ENCODE peak calls at places on chromosomes 5 and 9, in ten cellular contexts. T is tibial artery, L is A549, X is hepatocyte, F is choroid plexus epithelial cell, V is cardiac muscle cell, A is mammary epithelial cell, P is fibroblast of mammary gland, K is fibroblast of pulmonary artery, J is IMR-90. E is an unnamed sample.

GRCh38 chr9:127832248-127832647 is 22.2 kb downstream of the ENG start:
- DNase-seq in T (no peak), L (no peak), X (no peak), F (no peak), V (no peak), A (no peak), P (no peak), K (no peak), J (no peak), E (no peak)

GRCh38 chr9:123741214-123741613 is 188.7 kb downstream of the DENND1A start:
- DNase-seq in T (no peak), L (no peak), X (no peak), F (no peak), V (no peak), A (no peak), P (no peak), K (no peak), J (no peak), E (no peak)

GRCh38 chr5:138918680-138919079 is 43.5 kb upstream of the LRRTM2 start:
- DNase-seq in T (no peak), L (no peak), X (no peak), F (no peak), V (no peak), A (no peak), P (no peak), K (no peak), J (no peak), E (no peak)

GRCh38 chr5:6636293-6636692 is 3.1 kb downstream of the SRD5A1 start:
- DNase-seq in T (no peak), L (no peak), X (no peak), F (no peak), V (no peak), A (peak), P (no peak), K (no peak), J (no peak), E (no peak)

GRCh38 chr9:81724242-81724889 is 35.0 kb upstream of the TLE1 start:
- DNase-seq in T (no peak), L (no peak), X (no peak), F (peak), V (no peak), A (no peak), P (no peak), K (peak), J (peak), E (no peak)

GRCh38 chr5:40679998-40680681 is 425 bp downstream of the PTGER4 start:
- DNase-seq in T (peak), L (no peak), X (no peak), F (no peak), V (no peak), A (no peak), P (no peak), K (no peak), J (no peak), E (no peak)

GRCh38 chr5:178551059-178551458 is 39.1 kb downstream of the COL23A1 start:
- DNase-seq in T (no peak), L (peak), X (no peak), F (peak), V (peak), A (no peak), P (peak), K (peak), J (peak), E (no peak)

GRCh38 chr5:43412151-43412550 is at the start of gene CCL28:
- DNase-seq in T (no peak), L (no peak), X (no peak), F (no peak), V (no peak), A (no peak), P (no peak), K (no peak), J (no peak), E (no peak)

GRCh38 chr5:10695055-10695649 is 65.9 kb downstream of the DAP start:
- DNase-seq in T (peak), L (peak), X (peak), F (peak), V (peak), A (peak), P (peak), K (peak), J (peak), E (no peak)

DNA sequence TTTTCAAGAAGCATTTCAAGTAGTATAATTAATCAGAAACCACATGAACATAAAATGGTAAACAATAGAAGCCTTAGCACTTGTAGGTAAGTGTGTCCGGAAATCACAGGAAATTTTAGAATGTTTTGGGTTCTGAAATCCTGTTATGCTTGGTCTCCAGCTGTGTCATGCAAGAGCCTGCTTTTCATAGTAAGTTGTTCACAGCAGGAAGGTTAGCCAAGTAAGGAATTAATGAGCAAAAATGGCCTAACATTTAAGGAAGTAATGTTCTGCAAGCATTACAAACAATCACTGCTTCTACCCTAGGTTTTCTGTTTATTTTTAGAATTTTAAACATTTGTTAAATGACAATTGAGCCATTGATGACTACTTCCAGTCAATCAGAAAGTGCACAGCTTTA is 669.5 kb downstream of the SLCO4C1 start:
- DNase-seq in T (no peak), L (no peak), X (no peak), F (no peak), V (no peak), A (no peak), P (no peak), K (no peak), J (no peak), E (no peak)
- TF ChIP-seq CTCF in T (no peak), L (no peak), X (no peak), F (no peak), V (no peak), A (no peak), P (no peak), K (no peak), J (no peak), E (no peak)

GRCh38 chr5:171315925-171316257 is 6.8 kb downstream of the TLX3 start:
- DNase-seq in T (no peak), L (no peak), X (no peak), F (no peak), V (no peak), A (no peak), P (no peak), K (no peak), J (no peak), E (no peak)
- H3K4me3 ChIP-seq in T (peak), L (no peak), X (no peak), F (no peak), V (no peak), A (no peak), P (no peak), K (no peak), J (no peak), E (no peak)

GRCh38 chr5:141951341-141951781 is 6.6 kb downstream of the PCDH12 start:
- DNase-seq in T (no peak), L (peak), X (no peak), F (peak), V (peak), A (no peak), P (no peak), K (no peak), J (no peak), E (no peak)
- TF ChIP-seq CTCF in T (no peak), L (no peak), X (peak), F (peak), V (peak), A (peak), P (peak), K (peak), J (peak), E (peak)

GRCh38 chr5:34913072-34913471 is 2.2 kb downstream of the RAD1 start:
- DNase-seq in T (no peak), L (no peak), X (no peak), F (peak), V (no peak), A (no peak), P (peak), K (no peak), J (peak), E (no peak)
- H3K4me3 ChIP-seq in T (no peak), L (no peak), X (no peak), F (no peak), V (no peak), A (no peak), P (no peak), K (no peak), J (no peak), E (no peak)

DNA sequence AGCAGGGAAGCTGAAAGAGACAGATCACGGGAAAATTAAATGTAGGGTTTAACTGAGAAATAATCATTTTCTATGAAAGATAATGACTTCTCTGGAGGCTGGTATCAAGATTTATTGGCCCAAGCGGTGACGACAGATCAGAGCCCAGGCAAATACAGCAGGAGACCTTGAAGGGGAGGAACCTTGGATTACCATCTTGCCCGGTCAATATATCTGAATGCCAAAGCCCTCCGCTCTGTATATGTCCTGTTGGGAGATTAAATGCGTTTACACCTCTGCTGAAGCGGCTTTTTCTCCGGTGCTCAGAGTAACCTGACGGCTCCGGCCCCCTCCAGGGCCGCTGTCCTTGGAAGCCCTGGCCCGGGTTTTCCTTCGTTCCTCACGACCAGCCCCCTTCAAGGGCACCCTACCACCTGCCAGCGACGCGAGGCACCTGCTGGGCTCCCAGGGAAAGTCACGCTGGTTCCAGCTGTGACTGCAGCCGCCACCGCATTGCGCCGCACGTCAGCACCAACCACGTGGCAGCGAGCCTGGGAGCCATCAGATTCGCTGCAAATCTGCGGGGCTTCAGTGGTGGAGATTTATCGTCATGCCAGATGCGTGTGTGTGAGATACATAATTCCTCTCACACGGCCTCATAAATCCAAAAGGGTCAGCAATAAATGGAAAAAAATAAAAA is 4.4 kb upstream of the QSOX2 start:
- DNase-seq in T (no peak), L (no peak), X (no peak), F (no peak), V (no peak), A (no peak), P (no peak), K (no peak), J (no peak), E (no peak)
- TF ChIP-seq CTCF in T (no peak), L (no peak), X (no peak), F (no peak), V (no peak), A (no peak), P (no peak), K (no peak), J (no peak), E (no peak)

GRCh38 chr5:170268884-170269283 is 28.7 kb downstream of the LCP2 start:
- DNase-seq in T (no peak), L (no peak), X (no peak), F (no peak), V (no peak), A (no peak), P (no peak), K (no peak), J (no peak), E (no peak)

GRCh38 chr5:170267431-170268152 is 30.0 kb downstream of the LCP2 start:
- DNase-seq in T (peak), L (peak), X (peak), F (peak), V (peak), A (peak), P (peak), K (peak), J (peak), E (peak)

GRCh38 chr5:170269579-170269978 is 28.0 kb downstream of the LCP2 start:
- DNase-seq in T (peak), L (no peak), X (no peak), F (no peak), V (no peak), A (no peak), P (no peak), K (no peak), J (no peak), E (no peak)

GRCh38 chr5:170266570-170267379 is 30.8 kb downstream of the LCP2 start:
- DNase-seq in T (no peak), L (no peak), X (no peak), F (no peak), V (no peak), A (no peak), P (no peak), K (no peak), J (no peak), E (no peak)

DNA sequence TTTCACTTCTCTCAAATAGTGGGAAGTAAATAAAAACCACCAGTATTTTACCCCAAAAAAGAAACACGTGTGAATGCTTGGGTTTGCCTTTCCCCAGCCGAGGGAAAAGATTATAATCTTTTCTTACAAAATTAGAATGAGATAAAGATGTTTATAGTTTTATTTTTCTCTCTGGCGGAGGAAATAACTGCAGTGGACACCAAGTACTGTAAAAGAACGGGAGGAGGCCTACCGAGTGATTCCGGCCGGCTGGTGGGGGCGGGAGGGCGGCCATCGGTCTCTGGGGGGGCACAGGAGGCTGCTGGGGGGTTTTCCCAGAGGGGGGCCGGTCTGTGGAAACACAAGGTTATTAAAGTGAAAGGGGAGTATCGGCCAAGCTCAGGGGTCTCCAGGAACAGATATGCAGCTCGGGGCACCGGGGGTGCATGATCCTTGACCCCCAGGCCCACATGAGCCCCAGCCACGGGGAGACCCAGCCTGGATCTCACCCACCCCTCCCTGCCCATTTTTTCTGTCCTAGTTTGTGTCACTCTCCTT is 29.4 kb downstream of the LCP2 start:
- DNase-seq in T (no peak), L (no peak), X (no peak), F (no peak), V (no peak), A (no peak), P (no peak), K (no peak), J (no peak), E (no peak)
- H3K4me3 ChIP-seq in T (no peak), L (no peak), X (no peak), F (peak), V (no peak), A (no peak), P (no peak), K (no peak), J (no peak), E (no peak)

GRCh38 chr5:79831381-79831780 is 141.7 kb downstream of the CMYA5 start:
- DNase-seq in T (no peak), L (no peak), X (no peak), F (no peak), V (no peak), A (no peak), P (no peak), K (no peak), J (no peak), E (no peak)

GRCh38 chr5:79825802-79826201 is 136.2 kb downstream of the CMYA5 start:
- DNase-seq in T (no peak), L (no peak), X (no peak), F (no peak), V (no peak), A (no peak), P (no peak), K (no peak), J (no peak), E (no peak)

GRCh38 chr5:79831910-79832309 is 142.3 kb downstream of the CMYA5 start:
- DNase-seq in T (no peak), L (no peak), X (no peak), F (no peak), V (no peak), A (no peak), P (no peak), K (no peak), J (no peak), E (no peak)

GRCh38 chr5:79827159-79827562 is 137.5 kb downstream of the CMYA5 start:
- DNase-seq in T (no peak), L (no peak), X (no peak), F (no peak), V (no peak), A (peak), P (no peak), K (no peak), J (no peak), E (no peak)

GRCh38 chr5:79829260-79829659 is 139.6 kb downstream of the CMYA5 start:
- DNase-seq in T (no peak), L (peak), X (peak), F (peak), V (peak), A (no peak), P (no peak), K (no peak), J (no peak), E (no peak)
- TF ChIP-seq CTCF in T (no peak), L (no peak), X (peak), F (peak), V (peak), A (peak), P (peak), K (peak), J (peak), E (peak)

DNA sequence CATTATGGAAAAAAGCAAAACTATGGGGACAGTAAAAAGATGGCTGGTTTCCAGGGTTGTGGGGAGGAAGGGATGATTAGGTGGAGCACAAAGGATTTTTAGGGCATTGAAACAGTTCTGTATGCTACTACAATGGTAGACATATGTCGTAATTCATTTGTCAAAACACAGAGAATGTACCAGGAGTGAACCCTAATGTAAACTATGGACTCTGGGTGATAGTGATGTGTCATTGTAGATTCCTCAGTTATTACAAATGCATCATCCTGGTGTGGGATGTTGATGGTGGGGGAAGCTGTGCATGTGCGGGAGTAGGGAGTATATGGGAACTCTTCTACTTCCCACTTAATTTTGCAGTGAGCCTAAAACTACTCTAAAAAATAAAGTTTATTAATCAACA is 135.0 kb upstream of the GABRP start:
- DNase-seq in T (no peak), L (no peak), X (no peak), F (peak), V (no peak), A (peak), P (peak), K (peak), J (peak), E (no peak)
- H3K4me3 ChIP-seq in T (no peak), L (no peak), X (no peak), F (no peak), V (no peak), A (no peak), P (no peak), K (no peak), J (no peak), E (no peak)

GRCh38 chr5:129094924-129095797 is 612 bp downstream of the ISOC1 start:
- DNase-seq in T (peak), L (peak), X (peak), F (peak), V (peak), A (peak), P (peak), K (peak), J (peak), E (peak)
- TF ChIP-seq CTCF in T (no peak), L (peak), X (peak), F (no peak), V (peak), A (no peak), P (no peak), K (no peak), J (peak), E (no peak)